ENCODE peak calls at places on chromosome 9, in four cellular contexts. One of them, this sample, is unnamed.

GRCh38 chr9:109319631-109320233 is 1.1 kb downstream of the EPB41L4B start:
- DNase-seq in uterus: no peak
- DNase-seq in astrocyte of the spinal cord: peak
- DNase-seq in HL-60: no peak
- DNase-seq in this sample: no peak

GRCh38 chr9:114529285-114529684 is 24.0 kb upstream of the WHRN start:
- DNase-seq in uterus: no peak
- DNase-seq in astrocyte of the spinal cord: no peak
- DNase-seq in HL-60: no peak
- DNase-seq in this sample: no peak

GRCh38 chr9:107158321-107158720 is 124.8 kb upstream of the RAD23B start:
- DNase-seq in uterus: no peak
- DNase-seq in astrocyte of the spinal cord: peak
- DNase-seq in HL-60: no peak
- DNase-seq in this sample: no peak

GRCh38 chr9:136980669-136981478 is 1.9 kb upstream of the LCNL1 start:
- DNase-seq in HL-60: no peak
- DNase-seq in uterus: no peak
- DNase-seq in astrocyte of the spinal cord: no peak
- DNase-seq in this sample: no peak

GRCh38 chr9:20512106-20512505 is 110.2 kb downstream of the MLLT3 start:
- DNase-seq in uterus: no peak
- DNase-seq in HL-60: no peak
- DNase-seq in astrocyte of the spinal cord: peak
- DNase-seq in this sample: no peak

GRCh38 chr9:78009156-78009555 is 22.5 kb downstream of the GNAQ start:
- DNase-seq in uterus: no peak
- DNase-seq in astrocyte of the spinal cord: no peak
- DNase-seq in HL-60: no peak
- DNase-seq in this sample: no peak

GRCh38 chr9:127035948-127036347 is 86.5 kb downstream of the ANGPTL2 start:
- DNase-seq in uterus: peak
- DNase-seq in HL-60: no peak
- DNase-seq in astrocyte of the spinal cord: peak
- DNase-seq in this sample: no peak

GRCh38 chr9:94101169-94101853 is 17.0 kb downstream of the PTPDC1 start:
- DNase-seq in astrocyte of the spinal cord: no peak
- DNase-seq in uterus: no peak
- DNase-seq in HL-60: no peak
- DNase-seq in this sample: no peak

GRCh38 chr9:109956811-109957440 is 176.9 kb downstream of the PALM2AKAP2 start:
- DNase-seq in uterus: no peak
- DNase-seq in astrocyte of the spinal cord: peak
- DNase-seq in HL-60: no peak
- DNase-seq in this sample: no peak

GRCh38 chr9:105979359-105979758 is 285.0 kb downstream of the TMEM38B start:
- DNase-seq in astrocyte of the spinal cord: no peak
- DNase-seq in HL-60: no peak
- DNase-seq in uterus: no peak
- DNase-seq in this sample: no peak

GRCh38 chr9:117723986-117724654 is 19.9 kb downstream of the TLR4 start:
- DNase-seq in uterus: no peak
- DNase-seq in astrocyte of the spinal cord: no peak
- DNase-seq in HL-60: peak
- DNase-seq in this sample: no peak

GRCh38 chr9:93053781-93054331 is 4.6 kb upstream of the SUSD3 start:
- DNase-seq in HL-60: no peak
- DNase-seq in astrocyte of the spinal cord: no peak
- DNase-seq in uterus: no peak
- DNase-seq in this sample: no peak

GRCh38 chr9:113687107-113687679 is 188.9 kb upstream of the ZNF618 start:
- DNase-seq in astrocyte of the spinal cord: no peak
- DNase-seq in HL-60: no peak
- DNase-seq in uterus: no peak
- DNase-seq in this sample: no peak

GRCh38 chr9:135647897-135648296 is 8.6 kb upstream of the GLT6D1 start:
- DNase-seq in astrocyte of the spinal cord: no peak
- DNase-seq in uterus: no peak
- DNase-seq in HL-60: no peak
- DNase-seq in this sample: no peak

GRCh38 chr9:27436234-27436633 is 87.9 kb upstream of the IFNK start:
- DNase-seq in uterus: no peak
- DNase-seq in astrocyte of the spinal cord: no peak
- DNase-seq in HL-60: no peak
- DNase-seq in this sample: no peak

GRCh38 chr9:86636614-86637013 is 282.4 kb upstream of the TUT7 start:
- DNase-seq in uterus: peak
- DNase-seq in astrocyte of the spinal cord: no peak
- DNase-seq in HL-60: no peak
- DNase-seq in this sample: no peak

GRCh38 chr9:134252084-134252830 is 74.0 kb upstream of the RXRA start:
- DNase-seq in astrocyte of the spinal cord: no peak
- DNase-seq in uterus: no peak
- DNase-seq in HL-60: no peak
- DNase-seq in this sample: no peak

GRCh38 chr9:137280478-137281344 is 3.2 kb downstream of the TOR4A start:
- DNase-seq in uterus: no peak
- DNase-seq in astrocyte of the spinal cord: no peak
- DNase-seq in HL-60: no peak
- DNase-seq in this sample: no peak

GRCh38 chr9:78609471-78609870 is 312.5 kb downstream of the PSAT1 start:
- DNase-seq in astrocyte of the spinal cord: no peak
- DNase-seq in uterus: no peak
- DNase-seq in HL-60: no peak
- DNase-seq in this sample: no peak

GRCh38 chr9:8338249-8338721 is 538.7 kb upstream of the DMAC1 start:
- DNase-seq in uterus: no peak
- DNase-seq in HL-60: no peak
- DNase-seq in astrocyte of the spinal cord: peak
- DNase-seq in this sample: no peak

GRCh38 chr9:3239240-3239639 is 286.6 kb downstream of the RFX3 start:
- DNase-seq in HL-60: no peak
- DNase-seq in uterus: no peak
- DNase-seq in astrocyte of the spinal cord: no peak
- DNase-seq in this sample: no peak
- TF ChIP-seq CTCF in HL-60: no peak
- TF ChIP-seq CTCF in uterus: no peak
- TF ChIP-seq CTCF in astrocyte of the spinal cord: no peak
- TF ChIP-seq CTCF in this sample: no peak

DNA sequence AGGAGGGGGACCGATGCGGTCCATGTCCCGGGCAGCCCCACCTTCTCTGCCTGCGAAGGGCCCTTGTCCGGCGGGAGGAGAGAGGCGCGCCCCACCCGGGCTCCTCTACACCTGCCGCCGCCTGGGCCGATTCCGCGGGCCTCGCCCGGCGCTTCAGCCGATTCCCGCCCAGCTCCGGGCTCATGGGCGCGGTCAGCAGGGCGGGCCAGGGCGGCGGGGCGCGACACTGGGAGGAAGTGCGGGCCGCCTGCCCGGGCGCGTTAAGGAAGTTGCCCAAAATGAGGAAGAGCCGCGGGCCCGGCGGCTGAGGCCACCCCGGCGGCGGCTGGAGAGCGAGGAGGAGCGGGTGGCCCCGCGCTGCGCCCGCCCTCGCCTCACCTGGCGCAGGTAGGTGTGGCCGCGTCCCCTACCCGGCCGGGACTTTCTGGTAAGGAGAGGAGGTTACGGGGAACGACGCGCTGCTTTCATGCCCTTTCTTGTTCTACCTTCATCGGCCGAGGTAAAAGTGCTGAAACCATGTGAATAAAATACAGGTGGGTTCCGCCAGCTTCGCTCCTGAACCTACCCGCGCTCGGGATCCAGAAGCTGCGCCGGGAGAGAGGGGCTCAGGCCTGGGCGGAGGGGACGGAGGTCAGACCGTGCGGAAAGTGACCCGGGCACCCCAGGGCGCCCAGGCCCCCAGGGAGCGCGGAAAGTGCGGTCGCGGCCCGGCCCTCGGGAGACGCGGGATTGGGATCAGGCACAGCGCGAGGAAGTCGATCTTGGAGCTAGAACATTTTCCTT is at the start of gene SYK:
- DNase-seq in HL-60: peak
- DNase-seq in uterus: no peak
- DNase-seq in astrocyte of the spinal cord: no peak
- DNase-seq in this sample: no peak
- H3K4me3 ChIP-seq in HL-60: peak
- H3K4me3 ChIP-seq in uterus: no peak
- H3K4me3 ChIP-seq in astrocyte of the spinal cord: no peak
- H3K4me3 ChIP-seq in this sample: peak

DNA sequence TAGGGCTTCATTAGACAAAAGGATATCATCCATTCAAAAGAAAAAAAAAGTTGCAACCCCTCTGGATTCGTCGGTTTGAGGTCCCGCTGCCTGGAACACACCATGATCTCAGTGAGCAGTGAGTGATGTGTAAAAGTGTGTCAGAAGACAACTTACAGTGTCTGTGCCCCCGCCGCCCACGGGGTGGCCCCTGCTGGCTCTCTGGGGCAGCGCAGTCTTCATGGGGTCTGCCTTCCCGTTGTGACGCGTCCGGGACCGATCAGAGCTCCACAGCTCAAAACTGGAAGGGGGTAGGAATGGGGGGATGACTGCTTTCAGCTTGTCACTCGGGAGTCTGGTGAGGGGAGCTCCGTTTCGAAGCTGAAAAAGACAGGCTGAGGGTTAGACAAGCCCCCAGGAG is 22.6 kb downstream of the ANKS6 start:
- DNase-seq in HL-60: no peak
- DNase-seq in astrocyte of the spinal cord: no peak
- DNase-seq in uterus: no peak
- DNase-seq in this sample: no peak
- TF ChIP-seq CTCF in HL-60: no peak
- TF ChIP-seq CTCF in astrocyte of the spinal cord: no peak
- TF ChIP-seq CTCF in uterus: no peak
- TF ChIP-seq CTCF in this sample: no peak

DNA sequence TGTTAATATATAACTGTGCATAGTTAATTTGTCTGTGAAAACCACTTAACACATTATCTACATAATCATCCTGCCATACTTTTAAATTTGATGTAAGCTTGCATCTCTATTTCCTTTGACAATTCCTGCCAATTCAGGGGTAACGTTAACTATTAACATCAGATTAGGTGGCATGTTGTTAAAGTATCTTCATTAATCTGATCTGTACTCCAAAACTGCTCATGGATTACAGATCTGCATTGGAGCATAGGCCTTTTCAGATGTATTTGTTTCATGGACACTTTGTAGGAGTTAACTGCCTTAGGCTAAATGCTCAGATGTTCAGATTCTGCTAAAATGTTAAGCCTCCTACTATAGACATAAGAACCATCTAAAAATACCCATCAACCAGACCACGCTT is 3.1 kb downstream of the RPS6 start:
- DNase-seq in uterus: no peak
- DNase-seq in HL-60: no peak
- DNase-seq in astrocyte of the spinal cord: no peak
- DNase-seq in this sample: no peak
- H3K4me3 ChIP-seq in uterus: no peak
- H3K4me3 ChIP-seq in HL-60: peak
- H3K4me3 ChIP-seq in astrocyte of the spinal cord: peak
- H3K4me3 ChIP-seq in this sample: peak

GRCh38 chr9:128992995-128993394 is 35.1 kb downstream of the SH3GLB2 start:
- DNase-seq in astrocyte of the spinal cord: no peak
- DNase-seq in HL-60: peak
- DNase-seq in uterus: no peak
- DNase-seq in this sample: no peak
- TF ChIP-seq CTCF in astrocyte of the spinal cord: peak
- TF ChIP-seq CTCF in HL-60: no peak
- TF ChIP-seq CTCF in uterus: no peak
- TF ChIP-seq CTCF in this sample: peak

DNA sequence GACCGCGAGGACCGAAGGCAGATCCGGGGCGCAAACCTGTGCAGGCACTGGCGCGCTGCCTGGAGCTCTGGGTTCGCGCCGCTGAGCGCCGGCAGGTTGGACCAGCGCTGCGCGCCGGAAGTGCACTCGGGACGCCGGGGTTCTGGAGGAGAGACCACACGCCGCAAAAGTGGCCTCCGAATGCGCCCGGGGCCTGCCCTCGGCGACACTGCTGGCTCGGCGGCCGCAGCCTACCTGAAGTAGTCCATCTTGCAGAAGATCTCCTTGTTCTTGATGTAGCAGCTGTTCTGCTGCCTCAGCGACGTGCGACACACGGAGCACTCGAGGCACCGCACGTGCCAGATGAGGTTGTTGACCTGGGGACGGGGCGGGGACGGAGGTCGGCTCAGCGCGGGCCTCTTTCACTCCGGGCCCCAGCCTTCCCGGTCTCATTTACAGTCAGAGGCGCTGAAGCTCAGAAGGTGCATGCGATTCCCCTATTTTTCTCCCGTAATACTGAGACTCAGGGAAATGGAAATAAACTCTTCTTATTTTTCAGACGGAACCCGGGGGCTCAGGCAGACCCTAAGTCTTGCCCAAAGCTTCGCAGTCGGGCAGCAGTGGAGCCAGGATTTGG is 2.5 kb downstream of the LHX6 start:
- DNase-seq in astrocyte of the spinal cord: no peak
- DNase-seq in HL-60: no peak
- DNase-seq in uterus: no peak
- DNase-seq in this sample: no peak
- H3K4me3 ChIP-seq in astrocyte of the spinal cord: no peak
- H3K4me3 ChIP-seq in HL-60: no peak
- H3K4me3 ChIP-seq in uterus: no peak
- H3K4me3 ChIP-seq in this sample: no peak

DNA sequence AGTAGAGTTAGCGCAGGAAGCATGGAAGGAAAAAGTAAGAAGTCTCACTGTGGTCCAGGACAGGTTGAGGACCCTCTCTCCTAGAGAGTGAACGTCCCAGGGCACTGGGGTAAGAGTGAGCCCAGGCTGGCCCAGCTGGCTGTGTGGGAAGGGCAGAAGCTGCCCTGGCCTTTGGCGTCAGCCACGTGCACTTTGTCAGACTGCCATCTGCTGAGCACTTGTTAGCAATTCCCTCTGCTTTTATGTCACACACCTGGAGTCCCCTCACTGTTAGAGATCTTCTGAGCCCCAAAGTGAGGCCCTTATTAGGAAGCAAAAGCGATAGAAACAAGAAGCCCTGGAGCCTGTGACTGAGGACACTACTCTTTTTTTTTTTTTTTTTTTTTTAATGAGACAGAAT is 79.1 kb downstream of the UGCG start:
- DNase-seq in uterus: no peak
- DNase-seq in astrocyte of the spinal cord: no peak
- DNase-seq in HL-60: peak
- DNase-seq in this sample: no peak
- TF ChIP-seq CTCF in uterus: no peak
- TF ChIP-seq CTCF in astrocyte of the spinal cord: no peak
- TF ChIP-seq CTCF in HL-60: no peak
- TF ChIP-seq CTCF in this sample: peak

GRCh38 chr9:42852133-42852532 is 668.7 kb downstream of the SPATA31A6 start:
- DNase-seq in uterus: peak
- DNase-seq in astrocyte of the spinal cord: peak
- DNase-seq in HL-60: peak
- DNase-seq in this sample: no peak
- H3K4me3 ChIP-seq in uterus: no peak
- H3K4me3 ChIP-seq in astrocyte of the spinal cord: peak
- H3K4me3 ChIP-seq in HL-60: no peak
- H3K4me3 ChIP-seq in this sample: no peak

GRCh38 chr9:17219261-17219660 is 84.4 kb downstream of the CNTLN start:
- DNase-seq in astrocyte of the spinal cord: peak
- DNase-seq in HL-60: no peak
- DNase-seq in uterus: no peak
- DNase-seq in this sample: no peak
- TF ChIP-seq CTCF in astrocyte of the spinal cord: no peak
- TF ChIP-seq CTCF in HL-60: no peak
- TF ChIP-seq CTCF in uterus: no peak
- TF ChIP-seq CTCF in this sample: no peak